ENCODE peak calls at places on chromosomes 7 and 10, in ten cellular contexts. Y is neural crest cell, K is GM06990, T is progenitor cell of endocrine pancreas, C is Peyer's patch, G is fibroblast of the aortic adventitia, R is adrenal gland, P is WTC11, E is dorsolateral prefrontal cortex, O is BJ. M is an unnamed sample.

GRCh38 chr7:2821161-2821841 is 22.8 kb downstream of the GNA12 start:
- DNase-seq in Y (no peak), K (peak), T (no peak), C (no peak), G (peak), R (no peak), P (no peak), E (no peak), O (peak), M (peak)

GRCh38 chr10:97713828-97714400 is 384 bp downstream of the MARVELD1 start:
- DNase-seq in Y (peak), K (peak), T (peak), C (peak), G (peak), R (peak), P (peak), E (peak), O (no peak), M (peak)

GRCh38 chr7:3254718-3255117 is 46.3 kb upstream of the SDK1 start:
- DNase-seq in Y (no peak), K (no peak), T (no peak), C (no peak), G (no peak), R (no peak), P (no peak), E (no peak), O (no peak), M (no peak)

GRCh38 chr7:51141451-51141971 is 175.1 kb downstream of the COBL start:
- DNase-seq in Y (no peak), K (no peak), T (no peak), C (no peak), G (peak), R (no peak), P (no peak), E (no peak), O (no peak), M (no peak)

GRCh38 chr7:7817748-7818147 is 99.3 kb upstream of the RPA3 start:
- DNase-seq in Y (no peak), K (no peak), T (no peak), C (no peak), G (no peak), R (no peak), P (no peak), E (no peak), O (no peak), M (no peak)

GRCh38 chr10:117455346-117455745 is 80.1 kb upstream of the PDZD8 start:
- DNase-seq in Y (no peak), K (no peak), T (no peak), C (no peak), G (no peak), R (no peak), P (no peak), E (no peak), O (no peak), M (no peak)

GRCh38 chr10:27736396-27736795 is 9.2 kb downstream of the MKX start:
- DNase-seq in Y (no peak), K (no peak), T (no peak), C (no peak), G (no peak), R (no peak), P (no peak), E (no peak), O (no peak), M (no peak)

GRCh38 chr7:27303021-27303420 is 60.4 kb downstream of the EVX1 start:
- DNase-seq in Y (no peak), K (no peak), T (no peak), C (no peak), G (peak), R (no peak), P (no peak), E (no peak), O (no peak), M (no peak)

GRCh38 chr7:24716480-24717246 is 40.6 kb downstream of the GSDME start:
- DNase-seq in Y (no peak), K (no peak), T (no peak), C (no peak), G (no peak), R (peak), P (no peak), E (peak), O (no peak), M (no peak)

GRCh38 chr7:24714676-24715010 is 42.6 kb downstream of the GSDME start:
- DNase-seq in Y (no peak), K (no peak), T (no peak), C (no peak), G (no peak), R (peak), P (no peak), E (peak), O (no peak), M (no peak)

GRCh38 chr7:24717247-24717622 is 40.0 kb downstream of the GSDME start:
- DNase-seq in Y (no peak), K (no peak), T (no peak), C (no peak), G (no peak), R (no peak), P (no peak), E (peak), O (no peak), M (no peak)

GRCh38 chr7:24715171-24715570 is 42.1 kb downstream of the GSDME start:
- DNase-seq in Y (no peak), K (no peak), T (no peak), C (no peak), G (no peak), R (peak), P (no peak), E (peak), O (no peak), M (no peak)

GRCh38 chr7:24715661-24716479 is 41.4 kb downstream of the GSDME start:
- DNase-seq in Y (no peak), K (peak), T (no peak), C (no peak), G (no peak), R (peak), P (peak), E (peak), O (no peak), M (peak)
- TF ChIP-seq CTCF in Y (peak), K (peak), T (peak), C (peak), G (peak), R (no peak), P (peak), E (peak), O (peak), M (peak)

GRCh38 chr10:121927841-121928527 is at the start of gene ATE1:
- DNase-seq in Y (peak), K (peak), T (peak), C (peak), G (peak), R (peak), P (peak), E (peak), O (peak), M (peak)
- TF ChIP-seq CTCF in Y (peak), K (no peak), T (no peak), C (no peak), G (peak), R (no peak), P (no peak), E (no peak), O (peak), M (no peak)

GRCh38 chr7:36062159-36062815 is 90.8 kb upstream of the EEPD1 start:
- DNase-seq in Y (no peak), K (no peak), T (no peak), C (no peak), G (peak), R (no peak), P (no peak), E (no peak), O (no peak), M (no peak)
- TF ChIP-seq CTCF in Y (no peak), K (no peak), T (no peak), C (no peak), G (no peak), R (no peak), P (no peak), E (no peak), O (no peak), M (no peak)

GRCh38 chr10:35632027-35632426 is 10.1 kb downstream of the FZD8 start:
- DNase-seq in Y (no peak), K (no peak), T (no peak), C (no peak), G (no peak), R (no peak), P (no peak), E (no peak), O (no peak), M (no peak)
- TF ChIP-seq CTCF in Y (no peak), K (no peak), T (peak), C (no peak), G (no peak), R (no peak), P (no peak), E (no peak), O (no peak), M (no peak)

DNA sequence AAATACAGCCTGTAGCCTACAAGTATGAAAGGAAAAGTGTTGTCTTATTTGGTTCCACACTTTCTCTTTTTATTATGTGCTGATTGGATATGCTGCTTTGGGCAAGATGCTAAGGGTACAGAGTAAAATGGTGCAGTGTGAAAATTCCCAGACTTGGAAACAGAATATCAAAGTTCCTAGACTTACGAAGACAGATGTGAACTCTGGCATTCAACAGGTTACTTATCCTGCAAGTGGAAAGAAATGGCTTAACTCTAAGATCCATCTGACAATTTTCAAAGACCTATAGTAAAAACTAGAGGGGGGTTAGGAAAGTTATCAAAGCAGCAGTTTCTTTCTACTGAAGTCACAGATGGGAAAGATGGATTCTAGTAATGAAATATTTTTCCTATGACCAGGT is 24.1 kb downstream of the CUTC start:
- DNase-seq in Y (no peak), K (no peak), T (no peak), C (no peak), G (no peak), R (no peak), P (no peak), E (no peak), O (no peak), M (no peak)
- TF ChIP-seq CTCF in Y (no peak), K (no peak), T (no peak), C (no peak), G (no peak), R (no peak), P (no peak), E (no peak), O (no peak), M (no peak)

GRCh38 chr10:1377756-1378397 is 321.7 kb downstream of the WDR37 start:
- DNase-seq in Y (no peak), K (no peak), T (no peak), C (peak), G (no peak), R (no peak), P (no peak), E (no peak), O (no peak), M (no peak)

GRCh38 chr10:1378473-1378872 is 322.3 kb downstream of the WDR37 start:
- DNase-seq in Y (no peak), K (no peak), T (no peak), C (no peak), G (no peak), R (no peak), P (no peak), E (no peak), O (no peak), M (no peak)

GRCh38 chr10:1380075-1380793 is 324.0 kb downstream of the WDR37 start:
- DNase-seq in Y (no peak), K (no peak), T (no peak), C (peak), G (no peak), R (no peak), P (no peak), E (no peak), O (no peak), M (no peak)

GRCh38 chr10:1381339-1381738 is 325.2 kb downstream of the WDR37 start:
- DNase-seq in Y (no peak), K (no peak), T (no peak), C (no peak), G (no peak), R (no peak), P (no peak), E (peak), O (no peak), M (no peak)

GRCh38 chr10:1379601-1380000 is 323.4 kb downstream of the WDR37 start:
- DNase-seq in Y (no peak), K (no peak), T (no peak), C (peak), G (no peak), R (no peak), P (peak), E (no peak), O (no peak), M (no peak)
- TF ChIP-seq CTCF in Y (peak), K (no peak), T (peak), C (no peak), G (no peak), R (no peak), P (no peak), E (no peak), O (no peak), M (no peak)

DNA sequence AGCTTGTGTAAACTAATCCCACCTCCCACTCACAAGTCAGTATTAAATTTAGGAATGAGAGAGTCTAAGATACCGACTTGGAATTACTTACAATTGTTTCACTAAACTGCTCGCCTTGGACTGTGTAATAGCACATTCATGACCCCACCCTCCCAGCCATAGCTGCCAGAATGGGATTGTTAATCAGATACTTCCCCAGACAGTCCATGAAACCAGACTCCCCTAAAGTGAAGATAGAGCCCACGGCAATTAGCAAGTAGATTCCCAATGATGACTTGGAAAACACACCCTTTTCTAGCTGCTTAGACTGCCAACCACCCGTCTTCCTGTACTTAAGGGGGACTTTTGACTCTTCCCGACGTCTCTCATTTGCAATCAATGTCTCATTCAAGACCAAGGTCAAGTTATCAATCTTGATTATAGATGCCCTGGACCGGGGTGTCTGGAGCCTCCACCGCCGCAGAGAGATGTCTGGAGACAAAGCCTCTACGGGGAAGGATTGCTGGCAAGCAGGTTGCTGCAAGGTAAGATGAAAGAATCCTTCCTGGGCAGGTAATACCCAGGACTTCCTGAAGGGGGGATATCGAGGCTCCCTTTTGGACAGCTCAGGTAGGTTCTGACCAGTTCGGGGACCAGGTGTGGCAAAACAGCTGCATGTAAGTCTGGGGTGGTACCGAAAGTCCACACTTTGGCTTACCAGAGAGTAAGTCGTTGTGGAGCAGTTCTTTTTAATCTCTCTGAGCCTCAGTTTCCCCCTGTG is 12.6 kb upstream of the CUX1 start:
- DNase-seq in Y (no peak), K (no peak), T (peak), C (no peak), G (peak), R (no peak), P (peak), E (no peak), O (no peak), M (no peak)
- TF ChIP-seq CTCF in Y (peak), K (peak), T (peak), C (peak), G (peak), R (no peak), P (peak), E (no peak), O (no peak), M (no peak)

GRCh38 chr10:25522294-25522693 is 347.5 kb downstream of the GPR158 start:
- DNase-seq in Y (no peak), K (no peak), T (no peak), C (no peak), G (peak), R (no peak), P (no peak), E (no peak), O (no peak), M (no peak)

GRCh38 chr10:25522946-25523608 is 348.3 kb downstream of the GPR158 start:
- DNase-seq in Y (no peak), K (no peak), T (no peak), C (no peak), G (peak), R (no peak), P (peak), E (no peak), O (no peak), M (no peak)
- TF ChIP-seq CTCF in Y (peak), K (peak), T (peak), C (no peak), G (peak), R (peak), P (peak), E (no peak), O (no peak), M (no peak)